ENCODE peak calls at places on chromosomes 3 and 15, in four cellular contexts. T, P, V and G are unnamed samples.

GRCh38 chr15:41840092-41840491 is 1.4 kb downstream of the PLA2G4B start:
- DNase-seq in P (no peak), T (no peak), V (no peak), G (no peak)

GRCh38 chr3:105140899-105141367 is 225.8 kb upstream of the ALCAM start:
- DNase-seq in T (no peak), P (no peak), V (no peak), G (no peak)

GRCh38 chr3:176055851-176056250 is 1141.4 kb downstream of the TBL1XR1 start:
- DNase-seq in T (no peak), P (no peak), V (no peak), G (no peak)

GRCh38 chr15:25875551-25875950 is 12.4 kb upstream of the ATP10A start:
- DNase-seq in P (no peak), T (no peak), V (no peak), G (no peak)

GRCh38 chr3:184231671-184232070 is 2.3 kb downstream of the VWA5B2 start:
- DNase-seq in P (no peak), T (no peak), V (no peak), G (no peak)

GRCh38 chr3:57164217-57164605 is 942 bp downstream of the IL17RD start:
- DNase-seq in T (peak), P (no peak), V (no peak), G (no peak)

GRCh38 chr3:180265551-180265950 is 228.8 kb upstream of the PEX5L start:
- DNase-seq in P (no peak), V (no peak), T (no peak), G (peak)

GRCh38 chr3:177150970-177151627 is 46.2 kb downstream of the TBL1XR1 start:
- DNase-seq in T (no peak), P (peak), V (no peak), G (peak)

GRCh38 chr15:56369234-56369633 is 4.0 kb downstream of the TEX9 start:
- DNase-seq in V (no peak), P (no peak), T (no peak), G (no peak)
- H3K4me3 ChIP-seq in V (no peak), P (no peak), T (no peak), G (no peak)

GRCh38 chr3:186362409-186362757 is 349 bp upstream of the DGKG start:
- DNase-seq in T (no peak), V (no peak), P (no peak), G (no peak)

GRCh38 chr3:186362988-186363387 is 954 bp upstream of the DGKG start:
- DNase-seq in V (no peak), T (no peak), P (no peak), G (no peak)

GRCh38 chr3:186360779-186361178 is 1.3 kb downstream of the DGKG start:
- DNase-seq in T (peak), V (peak), P (no peak), G (no peak)

GRCh38 chr3:186361612-186362408 is at the start of gene DGKG:
- DNase-seq in P (no peak), T (peak), V (peak), G (no peak)

GRCh38 chr3:186361246-186361611 is 805 bp downstream of the DGKG start:
- DNase-seq in T (no peak), P (no peak), V (no peak), G (no peak)
- H3K4me3 ChIP-seq in T (peak), P (no peak), V (peak), G (peak)

GRCh38 chr3:194685723-194686413 is at the start of gene FAM43A:
- DNase-seq in T (peak), P (peak), V (peak), G (peak)

GRCh38 chr3:194686414-194686815 is 732 bp downstream of the FAM43A start:
- DNase-seq in P (no peak), V (no peak), T (no peak), G (no peak)

GRCh38 chr3:194686816-194687637 is 1.3 kb downstream of the FAM43A start:
- DNase-seq in P (no peak), T (peak), V (peak), G (no peak)

GRCh38 chr3:194683431-194683830 is 2.3 kb upstream of the FAM43A start:
- DNase-seq in P (no peak), V (no peak), T (no peak), G (no peak)

DNA sequence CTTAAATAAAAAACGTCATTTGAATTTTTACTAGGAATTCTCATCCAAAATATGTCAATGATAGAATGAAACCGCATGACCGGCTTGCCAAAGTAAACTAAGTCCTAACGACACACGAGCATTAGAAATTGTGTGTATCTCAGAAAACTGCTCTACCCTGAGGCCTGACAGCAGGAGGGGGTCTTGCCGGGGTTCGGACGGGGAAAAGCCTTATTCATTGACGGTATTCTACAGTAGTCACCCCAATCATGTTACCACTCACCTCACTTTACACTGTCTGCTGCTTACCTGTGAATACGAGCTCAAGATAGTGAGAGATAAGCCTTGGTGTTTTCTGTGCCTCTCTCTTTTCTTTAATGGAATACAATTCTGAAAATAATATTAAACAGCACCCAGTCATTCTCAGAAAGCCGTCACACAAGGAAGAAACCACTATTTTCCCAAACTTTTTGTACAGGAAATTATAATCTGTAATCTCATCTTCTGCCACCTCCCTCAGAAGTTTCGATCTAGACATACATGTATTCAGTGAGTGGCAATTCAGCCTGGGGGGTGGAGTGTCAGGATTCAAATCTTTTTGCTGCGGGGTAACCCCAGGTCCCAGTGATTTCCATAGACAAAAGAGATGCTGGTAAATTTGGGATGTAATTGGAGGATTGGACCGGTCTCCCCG is 497 bp upstream of the FAM43A start:
- DNase-seq in T (no peak), P (no peak), V (no peak), G (no peak)
- H3K4me3 ChIP-seq in T (peak), P (peak), V (peak), G (peak)

GRCh38 chr3:3160826-3161225 is 18.7 kb downstream of the CRBN start:
- DNase-seq in T (no peak), P (no peak), V (no peak), G (no peak)
- H3K4me3 ChIP-seq in T (no peak), P (no peak), V (no peak), G (no peak)

GRCh38 chr3:196623350-196623749 is 16.1 kb upstream of the NRROS start:
- DNase-seq in P (no peak), T (peak), V (no peak), G (no peak)

GRCh38 chr3:196621581-196621980 is 17.9 kb upstream of the NRROS start:
- DNase-seq in T (no peak), V (no peak), P (no peak), G (no peak)

GRCh38 chr3:196627043-196627442 is 12.5 kb upstream of the NRROS start:
- DNase-seq in P (no peak), V (no peak), T (no peak), G (no peak)

GRCh38 chr3:196624008-196624790 is 15.3 kb upstream of the NRROS start:
- DNase-seq in P (no peak), T (no peak), V (no peak), G (no peak)

DNA sequence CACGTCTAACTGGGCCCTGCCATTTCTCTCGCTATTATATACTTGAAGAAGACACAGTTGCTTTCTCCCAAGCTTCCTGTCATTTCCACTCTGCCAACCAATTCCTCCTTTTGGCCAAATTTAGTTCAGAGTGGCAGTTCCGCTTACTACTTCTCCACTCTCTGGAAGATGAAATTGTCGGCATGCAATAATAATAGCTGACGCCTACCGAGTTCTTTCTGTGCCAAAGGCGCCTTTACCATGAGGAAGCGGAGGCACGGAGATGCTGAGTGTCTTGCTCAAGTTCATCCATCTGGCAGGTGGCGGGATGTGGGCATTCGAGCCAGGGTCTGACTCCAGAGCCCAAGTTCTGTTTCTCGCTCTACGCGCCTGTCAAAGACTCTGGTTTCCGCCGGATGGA is 14.6 kb upstream of the NRROS start:
- DNase-seq in P (no peak), V (no peak), T (peak), G (no peak)
- H3K4me3 ChIP-seq in P (no peak), V (no peak), T (no peak), G (no peak)

GRCh38 chr3:53812434-53812833 is 33.8 kb downstream of the CHDH start:
- DNase-seq in P (no peak), V (no peak), T (no peak), G (no peak)
- H3K4me3 ChIP-seq in P (no peak), V (no peak), T (no peak), G (no peak)

GRCh38 chr3:10553586-10554235 is 48.3 kb upstream of the ATP2B2 start:
- DNase-seq in T (no peak), V (peak), P (no peak), G (no peak)

GRCh38 chr3:10550705-10551104 is 45.3 kb upstream of the ATP2B2 start:
- DNase-seq in P (no peak), T (peak), V (no peak), G (no peak)

GRCh38 chr3:10552631-10552943 is 47.2 kb upstream of the ATP2B2 start:
- DNase-seq in V (no peak), P (no peak), T (no peak), G (no peak)

GRCh38 chr3:10551139-10551538 is 45.8 kb upstream of the ATP2B2 start:
- DNase-seq in T (no peak), P (no peak), V (no peak), G (no peak)

DNA sequence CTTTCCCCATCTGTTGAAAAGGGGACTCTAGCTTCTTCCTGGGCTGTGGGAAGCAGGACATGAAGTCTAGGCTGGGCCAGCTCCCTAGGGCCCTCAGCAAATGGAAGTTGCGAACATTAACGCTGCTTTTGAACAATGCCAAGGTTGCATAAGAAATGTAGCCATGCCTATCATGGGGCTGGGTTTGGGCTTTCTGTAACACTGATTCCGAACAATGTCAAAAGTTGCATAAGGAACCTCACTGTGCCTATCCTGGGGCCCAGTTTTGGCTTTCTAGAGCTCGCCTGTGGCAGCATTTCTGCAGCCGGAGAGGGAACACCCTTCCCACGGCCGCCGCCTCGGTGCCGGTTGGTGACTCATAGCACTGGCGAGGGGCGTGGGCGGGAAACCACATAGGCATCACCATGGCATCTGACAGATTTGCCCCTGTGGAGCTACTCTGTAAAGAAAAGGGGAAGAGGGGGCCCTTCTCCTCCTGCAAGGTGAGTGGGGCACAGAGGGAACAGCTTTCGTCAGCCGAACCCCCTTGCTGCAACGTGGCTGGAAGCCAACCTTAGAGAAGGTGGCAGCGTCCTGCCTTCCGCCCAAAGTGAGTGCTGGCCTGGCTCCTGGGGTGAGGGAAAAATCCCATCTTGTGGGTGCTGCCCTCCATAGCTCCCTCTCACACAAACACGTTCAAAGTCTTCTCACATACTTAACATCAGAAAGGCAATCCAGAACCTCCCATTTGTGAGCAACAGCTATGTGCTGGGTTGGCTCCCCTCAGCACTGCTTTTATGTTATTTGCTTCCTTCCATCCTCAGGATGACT is 46.6 kb upstream of the ATP2B2 start:
- DNase-seq in V (no peak), T (no peak), P (no peak), G (peak)
- H3K4me3 ChIP-seq in V (no peak), T (no peak), P (no peak), G (no peak)

DNA sequence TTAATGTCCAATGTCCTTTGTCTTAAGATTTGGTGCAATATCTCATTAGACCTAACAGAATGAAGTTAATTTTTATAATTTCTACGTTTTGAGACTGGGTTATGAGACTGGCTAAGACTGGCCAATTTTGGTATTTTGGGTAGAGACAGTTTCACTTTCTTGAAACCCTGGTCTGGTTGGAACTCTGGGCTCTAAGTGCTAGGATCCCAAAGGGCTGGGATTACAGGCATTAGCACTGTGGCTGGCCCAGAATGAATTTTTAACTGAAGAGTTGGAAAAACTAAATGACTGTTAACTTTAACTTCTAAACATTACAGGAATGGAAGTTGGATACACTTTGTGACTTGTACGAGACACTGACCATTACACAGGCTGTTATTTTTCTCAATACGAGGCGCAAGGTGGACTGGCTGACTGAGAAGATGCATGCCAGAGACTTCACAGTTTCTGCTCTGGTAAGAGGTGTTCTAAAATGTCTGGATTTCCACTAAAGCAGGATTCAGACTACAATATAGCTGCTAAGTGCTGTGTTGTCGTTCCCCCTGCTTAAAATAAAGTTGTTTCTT is 3.5 kb downstream of the EIF4A2 start:
- DNase-seq in P (no peak), T (no peak), V (no peak), G (no peak)
- H3K4me3 ChIP-seq in P (peak), T (no peak), V (peak), G (peak)

GRCh38 chr3:152243301-152243711 is 25.4 kb upstream of the MBNL1 start:
- DNase-seq in V (no peak), P (no peak), T (no peak), G (no peak)

GRCh38 chr3:152245498-152246175 is 23.1 kb upstream of the MBNL1 start:
- DNase-seq in T (no peak), V (no peak), P (no peak), G (no peak)

GRCh38 chr3:152241142-152242067 is 27.3 kb upstream of the MBNL1 start:
- DNase-seq in V (no peak), T (no peak), P (no peak), G (no peak)

DNA sequence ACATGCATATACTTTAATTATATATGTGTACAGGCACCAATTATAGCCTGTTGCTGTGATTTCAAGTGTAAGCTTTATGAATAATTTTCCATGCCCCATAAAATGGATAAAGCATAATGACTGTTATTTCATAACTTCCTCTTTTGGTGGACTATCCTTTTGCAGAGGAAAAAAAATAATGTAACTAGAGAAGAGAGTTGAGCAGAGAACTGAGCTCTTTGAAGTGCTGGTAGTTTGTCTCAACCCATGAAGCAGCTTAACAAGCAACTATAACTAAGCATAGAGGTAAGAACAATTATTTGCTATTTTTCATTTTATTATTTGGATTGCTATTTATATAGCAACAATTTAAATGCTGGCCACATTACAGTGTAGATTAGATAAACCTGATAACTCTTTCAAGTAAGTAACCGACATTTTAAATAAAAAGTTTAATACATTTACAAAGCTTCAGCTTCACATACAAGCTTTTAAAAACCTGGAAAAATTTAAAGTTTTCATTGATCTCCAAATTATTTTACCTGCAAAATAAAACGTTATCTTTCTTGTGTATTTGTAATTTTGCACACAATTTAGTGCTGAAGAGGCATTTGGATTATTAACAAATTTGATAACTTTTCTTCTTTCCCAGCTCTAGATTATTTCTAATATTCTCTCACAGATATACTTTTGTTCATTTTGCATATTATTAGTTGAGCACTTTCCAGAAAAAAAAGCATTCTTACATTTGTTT is 24.4 kb upstream of the MBNL1 start:
- DNase-seq in T (no peak), V (no peak), P (no peak), G (no peak)
- H3K4me3 ChIP-seq in T (no peak), V (no peak), P (no peak), G (no peak)